ENCODE peak calls at places on chromosomes 11 and 22, in eight cellular contexts. E is stimulated activated CD4-positive, alpha-beta T cell treated with anti-CD3 and anti-CD28 coated beads, Interleukin-2, amount 100 ng/mL, for 48 hours; F is astrocyte of the spinal cord; O is GM23248; J is NCI-H1092; A is cardiac muscle cell; T is non-pigmented ciliary epithelial cell; G is dorsolateral prefrontal cortex. R is an unnamed sample.

GRCh38 chr22:34414467-34415440 is 494.5 kb upstream of the LARGE1 start:
- DNase-seq in E (peak), F (no peak), O (peak), J (peak), A (peak), T (no peak), G (no peak), R (peak)

GRCh38 chr22:33706100-33706499 is 214.2 kb downstream of the LARGE1 start:
- DNase-seq in E (no peak), F (no peak), O (no peak), J (no peak), A (peak), T (no peak), G (peak), R (no peak)

GRCh38 chr11:41449483-41450050 is 9.9 kb downstream of the LRRC4C start:
- DNase-seq in E (no peak), F (no peak), O (no peak), J (no peak), A (no peak), T (no peak), G (no peak), R (no peak)

GRCh38 chr11:25377466-25377865 is 880.6 kb downstream of the LUZP2 start:
- DNase-seq in E (no peak), F (no peak), O (no peak), J (no peak), A (no peak), T (no peak), G (no peak), R (no peak)

GRCh38 chr11:57641011-57641410 is 8.7 kb downstream of the YPEL4 start:
- DNase-seq in E (no peak), F (no peak), O (peak), J (no peak), A (peak), T (no peak), G (peak), R (peak)

GRCh38 chr22:30453731-30454510 is 17.9 kb downstream of the SEC14L3 start:
- DNase-seq in E (no peak), F (no peak), O (peak), J (peak), A (peak), T (no peak), G (no peak), R (peak)

GRCh38 chr11:29272019-29272654 is 744.7 kb downstream of the KCNA4 start:
- DNase-seq in E (no peak), F (peak), O (peak), J (no peak), A (no peak), T (no peak), G (no peak), R (peak)

GRCh38 chr11:125379565-125380343 is 116.3 kb downstream of the FEZ1 start:
- DNase-seq in E (no peak), F (no peak), O (no peak), J (no peak), A (no peak), T (no peak), G (no peak), R (no peak)

GRCh38 chr11:19395050-19395449 is 154.3 kb upstream of the E2F8 start:
- DNase-seq in E (no peak), F (no peak), O (no peak), J (no peak), A (no peak), T (no peak), G (no peak), R (no peak)

GRCh38 chr11:93541884-93542752 is 1.1 kb downstream of the SMCO4 start:
- DNase-seq in E (peak), F (peak), O (peak), J (peak), A (peak), T (no peak), G (peak), R (peak)

GRCh38 chr11:114883472-114883871 is 205.1 kb downstream of the NXPE2 start:
- DNase-seq in E (no peak), F (no peak), O (no peak), J (no peak), A (no peak), T (no peak), G (no peak), R (no peak)

GRCh38 chr11:12100429-12100828 is 10.0 kb upstream of the MICAL2 start:
- DNase-seq in E (no peak), F (no peak), O (no peak), J (no peak), A (no peak), T (no peak), G (no peak), R (no peak)

GRCh38 chr11:121936781-121937447 is 179.1 kb downstream of the BLID start:
- DNase-seq in E (no peak), F (peak), O (peak), J (no peak), A (no peak), T (no peak), G (no peak), R (no peak)

GRCh38 chr11:79189604-79190003 is 251.2 kb downstream of the TENM4 start:
- DNase-seq in E (no peak), F (no peak), O (no peak), J (no peak), A (no peak), T (no peak), G (no peak), R (no peak)

GRCh38 chr11:102240502-102240901 is 76.8 kb upstream of the BIRC3 start:
- DNase-seq in E (no peak), F (peak), O (peak), J (no peak), A (no peak), T (no peak), G (no peak), R (peak)

GRCh38 chr11:58880625-58881024 is 36.1 kb upstream of the GLYATL2 start:
- DNase-seq in E (no peak), F (no peak), O (no peak), J (no peak), A (no peak), T (no peak), G (no peak), R (no peak)

GRCh38 chr22:19855504-19856409 is 1.1 kb upstream of the GNB1L start:
- DNase-seq in E (peak), F (peak), O (peak), J (peak), A (no peak), T (no peak), G (peak), R (peak)

GRCh38 chr11:93719310-93719709 is 22.0 kb downstream of the TAF1D start:
- DNase-seq in E (no peak), F (no peak), O (no peak), J (no peak), A (no peak), T (no peak), G (no peak), R (no peak)

GRCh38 chr11:72789493-72790131 is 4.2 kb downstream of the STARD10 start:
- DNase-seq in E (no peak), F (no peak), O (peak), J (no peak), A (peak), T (no peak), G (peak), R (peak)

GRCh38 chr11:3984896-3985295 is 109.7 kb upstream of the RRM1 start:
- DNase-seq in E (peak), F (peak), O (no peak), J (no peak), A (peak), T (no peak), G (peak), R (peak)

GRCh38 chr11:76194872-76195668 is 11.2 kb downstream of the WNT11 start:
- DNase-seq in E (no peak), F (no peak), O (peak), J (no peak), A (no peak), T (no peak), G (no peak), R (no peak)

GRCh38 chr11:134040386-134041297 is 28.2 kb upstream of the JAM3 start:
- DNase-seq in E (no peak), F (peak), O (peak), J (no peak), A (peak), T (no peak), G (no peak), R (peak)

GRCh38 chr22:20084547-20085413 is 4.7 kb downstream of the DGCR8 start:
- DNase-seq in E (peak), F (no peak), O (peak), J (no peak), A (peak), T (no peak), G (no peak), R (no peak)

GRCh38 chr11:4607111-4607510 is 920 bp downstream of the TRIM68 start:
- DNase-seq in E (no peak), F (peak), O (peak), J (no peak), A (no peak), T (no peak), G (no peak), R (peak)

GRCh38 chr11:120710354-120711187 is 199.0 kb downstream of the GRIK4 start:
- DNase-seq in E (no peak), F (peak), O (peak), J (no peak), A (peak), T (peak), G (peak), R (peak)

GRCh38 chr11:1751999-1752906 is 1.9 kb upstream of the IFITM10 start:
- DNase-seq in E (no peak), F (no peak), O (no peak), J (no peak), A (no peak), T (no peak), G (no peak), R (no peak)

GRCh38 chr11:47155914-47156313 is 20.8 kb downstream of the ARFGAP2 start:
- DNase-seq in E (no peak), F (no peak), O (no peak), J (no peak), A (no peak), T (no peak), G (no peak), R (no peak)

GRCh38 chr22:30365891-30366290 is 9.1 kb downstream of the CCDC157 start:
- DNase-seq in E (no peak), F (no peak), O (no peak), J (no peak), A (no peak), T (no peak), G (no peak), R (no peak)

GRCh38 chr11:65851083-65851579 is 6.8 kb downstream of the CFL1 start:
- DNase-seq in E (no peak), F (no peak), O (no peak), J (no peak), A (no peak), T (no peak), G (no peak), R (no peak)

GRCh38 chr22:17167486-17167885 is 8.4 kb upstream of the HDHD5 start:
- DNase-seq in E (no peak), F (no peak), O (no peak), J (no peak), A (no peak), T (no peak), G (no peak), R (no peak)

GRCh38 chr11:3947084-3947483 is 91.6 kb downstream of the STIM1 start:
- DNase-seq in E (no peak), F (peak), O (peak), J (peak), A (peak), T (no peak), G (no peak), R (peak)

GRCh38 chr11:133825156-133825555 is 20.2 kb downstream of the SPATA19 start:
- DNase-seq in E (no peak), F (no peak), O (no peak), J (no peak), A (no peak), T (no peak), G (no peak), R (no peak)

GRCh38 chr22:48921411-48921903 is 906.2 kb downstream of the BRD1 start:
- DNase-seq in E (no peak), F (no peak), O (no peak), J (no peak), A (no peak), T (no peak), G (peak), R (no peak)

GRCh38 chr11:83033367-83033766 is 38.3 kb downstream of the RAB30 start:
- DNase-seq in E (no peak), F (no peak), O (no peak), J (no peak), A (no peak), T (no peak), G (no peak), R (peak)

GRCh38 chr22:34608716-34609115 is 457.2 kb upstream of the ISX start:
- DNase-seq in E (no peak), F (no peak), O (no peak), J (no peak), A (no peak), T (no peak), G (no peak), R (no peak)